ENCODE peak calls at places on chromosome 5, in seven cellular contexts. One of them, this sample, is unnamed.

GRCh38 chr5:40401965-40402364 is 277.8 kb upstream of the PTGER4 start:
- DNase-seq in AG10803: peak; percentile 13
- DNase-seq in astrocyte of the spinal cord: no peak
- DNase-seq in lower lobe of right lung: no peak
- DNase-seq in DND-41: peak; percentile 38
- DNase-seq in HAP-1: no peak
- DNase-seq in ovary: no peak
- DNase-seq in this sample: no peak

GRCh38 chr5:152378730-152379129 is 26.3 kb downstream of the NMUR2 start:
- DNase-seq in AG10803: no peak
- DNase-seq in astrocyte of the spinal cord: no peak
- DNase-seq in lower lobe of right lung: no peak
- DNase-seq in DND-41: no peak
- DNase-seq in HAP-1: no peak
- DNase-seq in ovary: no peak
- DNase-seq in this sample: no peak

GRCh38 chr5:176817369-176817841 is 7.0 kb downstream of the UNC5A start:
- DNase-seq in AG10803: no peak
- DNase-seq in astrocyte of the spinal cord: no peak
- DNase-seq in lower lobe of right lung: no peak
- DNase-seq in DND-41: no peak
- DNase-seq in HAP-1: peak; percentile 48
- DNase-seq in ovary: no peak
- DNase-seq in this sample: no peak

GRCh38 chr5:73312146-73312871 is 136.3 kb downstream of the FOXD1 start:
- DNase-seq in AG10803: peak; percentile 95
- DNase-seq in astrocyte of the spinal cord: peak; percentile 97
- DNase-seq in lower lobe of right lung: no peak
- DNase-seq in DND-41: peak; percentile 56
- DNase-seq in HAP-1: peak; percentile 25
- DNase-seq in ovary: no peak
- DNase-seq in this sample: peak; percentile 90

GRCh38 chr5:39005566-39006232 is 68.5 kb downstream of the RICTOR start:
- DNase-seq in AG10803: peak; percentile 10
- DNase-seq in astrocyte of the spinal cord: no peak
- DNase-seq in lower lobe of right lung: no peak
- DNase-seq in DND-41: no peak
- DNase-seq in HAP-1: no peak
- DNase-seq in ovary: no peak
- DNase-seq in this sample: peak; percentile 40

GRCh38 chr5:74966151-74967050 is 86.0 kb downstream of the GCNT4 start:
- DNase-seq in AG10803: peak; percentile 63
- DNase-seq in astrocyte of the spinal cord: no peak
- DNase-seq in lower lobe of right lung: no peak
- DNase-seq in DND-41: no peak
- DNase-seq in HAP-1: no peak
- DNase-seq in ovary: no peak
- DNase-seq in this sample: no peak

GRCh38 chr5:132227485-132228240 is at the start of gene P4HA2:
- DNase-seq in AG10803: peak; percentile 73
- DNase-seq in astrocyte of the spinal cord: peak; percentile 67
- DNase-seq in lower lobe of right lung: peak; percentile 90
- DNase-seq in DND-41: no peak
- DNase-seq in HAP-1: peak; percentile 86
- DNase-seq in ovary: peak; percentile 77
- DNase-seq in this sample: no peak

GRCh38 chr5:218457-219289 is 553 bp downstream of the SDHA start:
- DNase-seq in AG10803: peak; percentile 27
- DNase-seq in astrocyte of the spinal cord: peak; percentile 26
- DNase-seq in lower lobe of right lung: peak; percentile 62
- DNase-seq in DND-41: peak; percentile 23
- DNase-seq in HAP-1: peak; percentile 63
- DNase-seq in ovary: peak; percentile 47
- DNase-seq in this sample: no peak

GRCh38 chr5:117788596-117788995 is 1199.8 kb downstream of the DTWD2 start:
- DNase-seq in AG10803: no peak
- DNase-seq in astrocyte of the spinal cord: no peak
- DNase-seq in lower lobe of right lung: no peak
- DNase-seq in DND-41: no peak
- DNase-seq in HAP-1: no peak
- DNase-seq in ovary: no peak
- DNase-seq in this sample: no peak

GRCh38 chr5:73373814-73374510 is 74.6 kb downstream of the FOXD1 start:
- DNase-seq in AG10803: peak; percentile 86
- DNase-seq in astrocyte of the spinal cord: no peak
- DNase-seq in lower lobe of right lung: no peak
- DNase-seq in DND-41: peak; percentile 53
- DNase-seq in HAP-1: no peak
- DNase-seq in ovary: no peak
- DNase-seq in this sample: peak; percentile 74

GRCh38 chr5:138032028-138032571 is 779 bp downstream of the FAM13B start:
- DNase-seq in AG10803: peak; percentile 48
- DNase-seq in astrocyte of the spinal cord: no peak
- DNase-seq in lower lobe of right lung: peak; percentile 83
- DNase-seq in DND-41: no peak
- DNase-seq in HAP-1: no peak
- DNase-seq in ovary: no peak
- DNase-seq in this sample: peak; percentile 51

GRCh38 chr5:139178948-139179347 is 19.2 kb downstream of the SIL1 start:
- DNase-seq in AG10803: no peak
- DNase-seq in astrocyte of the spinal cord: peak; percentile 29
- DNase-seq in lower lobe of right lung: no peak
- DNase-seq in DND-41: no peak
- DNase-seq in HAP-1: peak; percentile 86
- DNase-seq in ovary: peak; percentile 76
- DNase-seq in this sample: no peak

GRCh38 chr5:143495124-143495523 is 91.6 kb upstream of the NR3C1 start:
- DNase-seq in AG10803: peak; percentile 60
- DNase-seq in astrocyte of the spinal cord: no peak
- DNase-seq in lower lobe of right lung: no peak
- DNase-seq in DND-41: no peak
- DNase-seq in HAP-1: no peak
- DNase-seq in ovary: no peak
- DNase-seq in this sample: no peak
- H3K4me3 ChIP-seq in AG10803: no peak overlapping the region
- H3K4me3 ChIP-seq in astrocyte of the spinal cord: no peak overlapping the region
- H3K4me3 ChIP-seq in lower lobe of right lung: no peak overlapping the region
- H3K4me3 ChIP-seq in DND-41: no peak overlapping the region
- H3K4me3 ChIP-seq in HAP-1: no peak overlapping the region
- H3K4me3 ChIP-seq in ovary: no peak overlapping the region
- H3K4me3 ChIP-seq in this sample: no peak overlapping the region

GRCh38 chr5:115623632-115624031 is 2.2 kb downstream of the TMED7 start:
- DNase-seq in AG10803: no peak
- DNase-seq in astrocyte of the spinal cord: no peak
- DNase-seq in lower lobe of right lung: no peak
- DNase-seq in DND-41: no peak
- DNase-seq in HAP-1: no peak
- DNase-seq in ovary: no peak
- DNase-seq in this sample: no peak
- H3K4me3 ChIP-seq in AG10803: peak overlapping the region; percentile 88
- H3K4me3 ChIP-seq in astrocyte of the spinal cord: peak overlapping the region; percentile 84
- H3K4me3 ChIP-seq in lower lobe of right lung: peak overlapping the region; percentile 77
- H3K4me3 ChIP-seq in DND-41: peak overlapping the region; percentile 84
- H3K4me3 ChIP-seq in HAP-1: peak overlapping the region; percentile 78
- H3K4me3 ChIP-seq in ovary: no peak overlapping the region
- H3K4me3 ChIP-seq in this sample: no peak overlapping the region

GRCh38 chr5:91180506-91180905 is 202.6 kb downstream of the ARRDC3 start:
- DNase-seq in AG10803: no peak
- DNase-seq in astrocyte of the spinal cord: no peak
- DNase-seq in lower lobe of right lung: no peak
- DNase-seq in DND-41: no peak
- DNase-seq in HAP-1: no peak
- DNase-seq in ovary: no peak
- DNase-seq in this sample: no peak

GRCh38 chr5:91187032-91187431 is 196.1 kb downstream of the ARRDC3 start:
- DNase-seq in AG10803: no peak
- DNase-seq in astrocyte of the spinal cord: no peak
- DNase-seq in lower lobe of right lung: no peak
- DNase-seq in DND-41: no peak
- DNase-seq in HAP-1: no peak
- DNase-seq in ovary: no peak
- DNase-seq in this sample: no peak

GRCh38 chr5:91182763-91183162 is 200.4 kb downstream of the ARRDC3 start:
- DNase-seq in AG10803: peak; percentile 85
- DNase-seq in astrocyte of the spinal cord: no peak
- DNase-seq in lower lobe of right lung: no peak
- DNase-seq in DND-41: no peak
- DNase-seq in HAP-1: no peak
- DNase-seq in ovary: no peak
- DNase-seq in this sample: no peak

GRCh38 chr5:91186101-91186500 is 197.0 kb downstream of the ARRDC3 start:
- DNase-seq in AG10803: no peak
- DNase-seq in astrocyte of the spinal cord: no peak
- DNase-seq in lower lobe of right lung: no peak
- DNase-seq in DND-41: no peak
- DNase-seq in HAP-1: no peak
- DNase-seq in ovary: no peak
- DNase-seq in this sample: no peak

DNA sequence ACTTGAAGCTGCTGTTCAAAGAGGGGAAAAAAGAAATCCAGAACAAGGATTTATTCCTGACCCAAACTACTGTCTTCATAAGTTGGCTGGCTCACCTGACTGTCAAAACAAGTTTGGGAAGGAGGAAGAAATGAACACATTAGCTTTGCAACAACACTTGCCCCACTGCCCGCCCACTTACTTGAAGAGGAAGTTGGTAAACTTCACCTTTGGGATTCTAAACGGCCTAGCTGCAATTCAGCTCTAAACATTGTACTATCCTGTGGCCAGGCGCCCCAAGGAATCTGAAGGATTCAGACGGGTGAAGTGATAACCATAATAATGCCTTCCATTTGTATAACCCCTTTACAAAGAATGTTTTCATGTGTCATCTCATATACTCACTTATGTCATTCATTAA is 199.4 kb downstream of the ARRDC3 start:
- DNase-seq in AG10803: no peak
- DNase-seq in astrocyte of the spinal cord: no peak
- DNase-seq in lower lobe of right lung: peak; percentile 74
- DNase-seq in DND-41: no peak
- DNase-seq in HAP-1: peak; percentile 51
- DNase-seq in ovary: no peak
- DNase-seq in this sample: no peak
- H3K4me3 ChIP-seq in AG10803: no peak overlapping the region
- H3K4me3 ChIP-seq in astrocyte of the spinal cord: no peak overlapping the region
- H3K4me3 ChIP-seq in lower lobe of right lung: no peak overlapping the region
- H3K4me3 ChIP-seq in DND-41: no peak overlapping the region
- H3K4me3 ChIP-seq in HAP-1: no peak overlapping the region
- H3K4me3 ChIP-seq in ovary: no peak overlapping the region
- H3K4me3 ChIP-seq in this sample: no peak overlapping the region

DNA sequence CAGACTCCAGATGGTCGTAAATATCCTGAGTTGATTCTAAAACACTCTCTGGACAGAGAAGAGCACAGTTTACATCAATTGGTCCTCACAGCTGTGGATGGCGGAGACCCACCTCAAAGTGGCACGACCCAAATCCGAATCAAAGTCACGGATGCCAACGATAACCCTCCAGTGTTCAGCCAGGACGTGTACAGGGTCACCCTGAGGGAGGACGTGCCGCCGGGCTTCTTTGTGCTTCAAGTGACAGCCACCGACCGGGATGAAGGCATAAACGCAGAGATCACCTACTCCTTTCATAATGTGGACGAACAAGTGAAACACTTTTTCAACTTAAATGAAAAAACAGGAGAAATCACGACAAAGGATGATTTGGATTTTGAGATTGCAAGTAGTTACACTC is 891 bp downstream of the PCDHGB2 start:
- DNase-seq in AG10803: no peak
- DNase-seq in astrocyte of the spinal cord: no peak
- DNase-seq in lower lobe of right lung: no peak
- DNase-seq in DND-41: no peak
- DNase-seq in HAP-1: no peak
- DNase-seq in ovary: no peak
- DNase-seq in this sample: no peak
- H3K4me3 ChIP-seq in AG10803: no peak overlapping the region
- H3K4me3 ChIP-seq in astrocyte of the spinal cord: no peak overlapping the region
- H3K4me3 ChIP-seq in lower lobe of right lung: no peak overlapping the region
- H3K4me3 ChIP-seq in DND-41: no peak overlapping the region
- H3K4me3 ChIP-seq in HAP-1: no peak overlapping the region
- H3K4me3 ChIP-seq in ovary: no peak overlapping the region
- H3K4me3 ChIP-seq in this sample: no peak overlapping the region

GRCh38 chr5:119324842-119325241 is 31.0 kb upstream of the TNFAIP8 start:
- DNase-seq in AG10803: no peak
- DNase-seq in astrocyte of the spinal cord: no peak
- DNase-seq in lower lobe of right lung: no peak
- DNase-seq in DND-41: no peak
- DNase-seq in HAP-1: no peak
- DNase-seq in ovary: no peak
- DNase-seq in this sample: no peak
- H3K4me3 ChIP-seq in AG10803: no peak overlapping the region
- H3K4me3 ChIP-seq in astrocyte of the spinal cord: no peak overlapping the region
- H3K4me3 ChIP-seq in lower lobe of right lung: no peak overlapping the region
- H3K4me3 ChIP-seq in DND-41: no peak overlapping the region
- H3K4me3 ChIP-seq in HAP-1: no peak overlapping the region
- H3K4me3 ChIP-seq in ovary: no peak overlapping the region
- H3K4me3 ChIP-seq in this sample: no peak overlapping the region

DNA sequence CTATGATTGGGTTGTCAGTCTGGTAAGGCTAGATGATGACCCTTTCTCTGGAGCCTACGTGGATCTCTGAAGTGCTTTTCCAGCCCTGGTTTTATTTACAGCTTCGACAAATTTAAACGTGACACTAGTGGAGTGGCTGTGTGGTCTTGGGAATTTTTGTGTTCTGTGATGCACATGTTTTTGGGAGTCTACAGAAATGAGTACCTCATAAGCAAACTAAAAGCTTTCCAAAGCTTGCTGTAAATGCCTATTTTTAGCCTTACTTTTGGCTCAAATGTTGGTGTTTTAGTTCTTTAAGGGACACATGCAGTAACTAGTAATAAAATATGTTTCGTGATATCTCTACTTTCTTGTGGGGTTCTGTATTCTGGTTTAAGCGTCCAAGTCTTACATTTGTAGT is 3.3 kb downstream of the LARP1 start:
- DNase-seq in AG10803: peak; percentile 80
- DNase-seq in astrocyte of the spinal cord: no peak
- DNase-seq in lower lobe of right lung: no peak
- DNase-seq in DND-41: no peak
- DNase-seq in HAP-1: no peak
- DNase-seq in ovary: no peak
- DNase-seq in this sample: no peak
- H3K4me3 ChIP-seq in AG10803: peak overlapping the region; percentile 52
- H3K4me3 ChIP-seq in astrocyte of the spinal cord: peak overlapping the region; percentile 20
- H3K4me3 ChIP-seq in lower lobe of right lung: peak overlapping the region; percentile 39
- H3K4me3 ChIP-seq in DND-41: peak overlapping the region; percentile 52
- H3K4me3 ChIP-seq in HAP-1: peak overlapping the region; percentile 87
- H3K4me3 ChIP-seq in ovary: peak overlapping the region; percentile 14
- H3K4me3 ChIP-seq in this sample: no peak overlapping the region

GRCh38 chr5:43106290-43106638 is 14.4 kb upstream of the ZNF131 start:
- DNase-seq in AG10803: no peak
- DNase-seq in astrocyte of the spinal cord: no peak
- DNase-seq in lower lobe of right lung: no peak
- DNase-seq in DND-41: no peak
- DNase-seq in HAP-1: no peak
- DNase-seq in ovary: no peak
- DNase-seq in this sample: no peak
- H3K4me3 ChIP-seq in AG10803: no peak overlapping the region
- H3K4me3 ChIP-seq in astrocyte of the spinal cord: no peak overlapping the region
- H3K4me3 ChIP-seq in lower lobe of right lung: no peak overlapping the region
- H3K4me3 ChIP-seq in DND-41: no peak overlapping the region
- H3K4me3 ChIP-seq in HAP-1: no peak overlapping the region
- H3K4me3 ChIP-seq in ovary: no peak overlapping the region
- H3K4me3 ChIP-seq in this sample: no peak overlapping the region

This sample was measured in Jurkat, Clone E6-1.